ENCODE peak calls at places on chromosomes 4 and X, in eight cellular contexts. U is NCI-H2029 treated with DMSO at 0.1 percent for 48 hours; P is GM20000; Z is stimulated activated CD8-positive, alpha-beta memory T cell treated with anti-CD3 and anti-CD28 coated beads, Interleukin-7, amount 100 ng/mL, for 1 hour; Q is T-helper 2 cell; C is lower lobe of right lung; O is astrocyte of the spinal cord; L is fibroblast of the aortic adventitia. G is an unnamed sample.

GRCh38 chr4:105979506-105979905 is 84.2 kb downstream of the NPNT start:
- DNase-seq in Z (no peak), Q (no peak), O (no peak), C (no peak), P (no peak), L (no peak), U (no peak), G (no peak)

GRCh38 chr4:182704903-182705302 is 212.3 kb downstream of the DCTD start:
- DNase-seq in O (no peak), P (no peak), Q (no peak), Z (no peak), U (no peak), L (no peak), C (no peak), G (no peak)

GRCh38 chrX:47802589-47802988 is 34.1 kb upstream of the ZNF81 start:
- DNase-seq in O (peak), C (no peak), U (no peak), P (no peak), Q (no peak), Z (no peak), L (peak), G (no peak)

GRCh38 chr4:72119946-72120345 is 88.1 kb downstream of the NPFFR2 start:
- DNase-seq in C (no peak), U (no peak), Z (no peak), P (no peak), L (no peak), O (no peak), Q (no peak), G (no peak)

GRCh38 chr4:112167790-112168189 is 22.5 kb downstream of the FAM241A start:
- DNase-seq in C (no peak), P (no peak), Z (no peak), Q (peak), U (no peak), O (no peak), L (no peak), G (peak)

GRCh38 chr4:53453385-53453784 is 75.9 kb downstream of the FIP1L1 start:
- DNase-seq in Q (no peak), O (no peak), Z (no peak), P (no peak), L (peak), U (no peak), C (no peak), G (no peak)

GRCh38 chr4:61528595-61528994 is 328.5 kb downstream of the ADGRL3 start:
- DNase-seq in O (no peak), Z (no peak), P (no peak), C (no peak), Q (no peak), L (no peak), U (no peak), G (no peak)

GRCh38 chr4:104907074-104907649 is 239.5 kb upstream of the TET2 start:
- DNase-seq in C (no peak), Z (no peak), U (no peak), O (no peak), Q (no peak), L (no peak), P (no peak), G (no peak)

GRCh38 chrX:45830343-45830742 is 629.7 kb upstream of the DIPK2B start:
- DNase-seq in O (no peak), P (no peak), C (no peak), U (no peak), Z (no peak), L (no peak), Q (no peak), G (no peak)

GRCh38 chrX:27599928-27600327 is 9.8 kb downstream of the DCAF8L2 start:
- DNase-seq in C (no peak), O (peak), Z (no peak), L (peak), U (no peak), Q (no peak), P (no peak), G (no peak)

GRCh38 chr4:2688281-2688680 is 67.9 kb downstream of the TNIP2 start:
- DNase-seq in L (no peak), Q (no peak), Z (no peak), P (no peak), O (no peak), U (no peak), C (no peak), G (no peak)

G was measured in CD8-positive, alpha-beta T cell.